ENCODE peak calls at places on chromosome 20, in ten cellular contexts. One of them, this sample, is unnamed. For H3K79me2, the result is how much of the 10 kb centered on the place peaks cover.

GRCh38 chr20:45897289-45897688 is 6.2 kb downstream of the CTSA start:
- DNase-seq in OCI-LY7: no peak
- DNase-seq in hepatocyte: no peak
- DNase-seq in PC-3: no peak
- DNase-seq in H9: no peak
- DNase-seq in GM23338: no peak
- DNase-seq in mammary epithelial cell: no peak
- DNase-seq in neural progenitor cell: no peak
- DNase-seq in endothelial cell of umbilical vein: no peak
- DNase-seq in astrocyte: no peak
- DNase-seq in this sample: no peak

GRCh38 chr20:19095762-19096161 is 116.7 kb upstream of the SLC24A3 start:
- DNase-seq in OCI-LY7: no peak
- DNase-seq in hepatocyte: no peak
- DNase-seq in PC-3: peak
- DNase-seq in H9: peak
- DNase-seq in GM23338: peak
- DNase-seq in mammary epithelial cell: no peak
- DNase-seq in neural progenitor cell: peak
- DNase-seq in endothelial cell of umbilical vein: no peak
- DNase-seq in astrocyte: no peak
- DNase-seq in this sample: no peak

GRCh38 chr20:10490706-10491105 is 55.6 kb downstream of the SLX4IP start:
- DNase-seq in OCI-LY7: no peak
- DNase-seq in hepatocyte: no peak
- DNase-seq in PC-3: no peak
- DNase-seq in H9: peak
- DNase-seq in GM23338: peak
- DNase-seq in mammary epithelial cell: no peak
- DNase-seq in neural progenitor cell: peak
- DNase-seq in endothelial cell of umbilical vein: no peak
- DNase-seq in astrocyte: peak
- DNase-seq in this sample: no peak

GRCh38 chr20:11076434-11076833 is 402.6 kb upstream of the JAG1 start:
- DNase-seq in OCI-LY7: no peak
- DNase-seq in hepatocyte: no peak
- DNase-seq in PC-3: no peak
- DNase-seq in H9: no peak
- DNase-seq in GM23338: no peak
- DNase-seq in mammary epithelial cell: no peak
- DNase-seq in neural progenitor cell: peak
- DNase-seq in endothelial cell of umbilical vein: no peak
- DNase-seq in astrocyte: no peak
- DNase-seq in this sample: no peak

GRCh38 chr20:37361336-37361735 is 15.4 kb downstream of the SRC start:
- DNase-seq in OCI-LY7: no peak
- DNase-seq in hepatocyte: no peak
- DNase-seq in PC-3: no peak
- DNase-seq in H9: no peak
- DNase-seq in GM23338: no peak
- DNase-seq in mammary epithelial cell: no peak
- DNase-seq in neural progenitor cell: no peak
- DNase-seq in endothelial cell of umbilical vein: no peak
- DNase-seq in astrocyte: no peak
- DNase-seq in this sample: no peak

GRCh38 chr20:41001497-41001896 is 27.1 kb upstream of the TOP1 start:
- DNase-seq in OCI-LY7: no peak
- DNase-seq in hepatocyte: no peak
- DNase-seq in PC-3: no peak
- DNase-seq in H9: no peak
- DNase-seq in GM23338: no peak
- DNase-seq in mammary epithelial cell: no peak
- DNase-seq in neural progenitor cell: no peak
- DNase-seq in endothelial cell of umbilical vein: no peak
- DNase-seq in astrocyte: no peak
- DNase-seq in this sample: no peak

GRCh38 chr20:41140226-41141133 is 3.1 kb downstream of the PLCG1 start:
- DNase-seq in OCI-LY7: no peak
- DNase-seq in hepatocyte: no peak
- DNase-seq in PC-3: no peak
- DNase-seq in H9: no peak
- DNase-seq in GM23338: no peak
- DNase-seq in mammary epithelial cell: no peak
- DNase-seq in neural progenitor cell: no peak
- DNase-seq in endothelial cell of umbilical vein: no peak
- DNase-seq in astrocyte: no peak
- DNase-seq in this sample: no peak

GRCh38 chr20:25984933-25985332 is 288.3 kb upstream of the ZNF337 start:
- DNase-seq in OCI-LY7: no peak
- DNase-seq in hepatocyte: no peak
- DNase-seq in PC-3: no peak
- DNase-seq in H9: no peak
- DNase-seq in GM23338: no peak
- DNase-seq in mammary epithelial cell: no peak
- DNase-seq in neural progenitor cell: no peak
- DNase-seq in endothelial cell of umbilical vein: peak
- DNase-seq in astrocyte: no peak
- DNase-seq in this sample: no peak

GRCh38 chr20:46084805-46085792 is 4.7 kb downstream of the NCOA5 start:
- DNase-seq in OCI-LY7: no peak
- DNase-seq in hepatocyte: peak
- DNase-seq in PC-3: peak
- DNase-seq in H9: no peak
- DNase-seq in GM23338: no peak
- DNase-seq in mammary epithelial cell: peak
- DNase-seq in neural progenitor cell: no peak
- DNase-seq in endothelial cell of umbilical vein: peak
- DNase-seq in astrocyte: peak
- DNase-seq in this sample: no peak

GRCh38 chr20:57392512-57393271 is 1.5 kb downstream of the RBM38 start:
- DNase-seq in OCI-LY7: peak
- DNase-seq in hepatocyte: no peak
- DNase-seq in PC-3: no peak
- DNase-seq in H9: no peak
- DNase-seq in GM23338: no peak
- DNase-seq in mammary epithelial cell: no peak
- DNase-seq in neural progenitor cell: no peak
- DNase-seq in endothelial cell of umbilical vein: no peak
- DNase-seq in astrocyte: no peak
- DNase-seq in this sample: no peak

DNA sequence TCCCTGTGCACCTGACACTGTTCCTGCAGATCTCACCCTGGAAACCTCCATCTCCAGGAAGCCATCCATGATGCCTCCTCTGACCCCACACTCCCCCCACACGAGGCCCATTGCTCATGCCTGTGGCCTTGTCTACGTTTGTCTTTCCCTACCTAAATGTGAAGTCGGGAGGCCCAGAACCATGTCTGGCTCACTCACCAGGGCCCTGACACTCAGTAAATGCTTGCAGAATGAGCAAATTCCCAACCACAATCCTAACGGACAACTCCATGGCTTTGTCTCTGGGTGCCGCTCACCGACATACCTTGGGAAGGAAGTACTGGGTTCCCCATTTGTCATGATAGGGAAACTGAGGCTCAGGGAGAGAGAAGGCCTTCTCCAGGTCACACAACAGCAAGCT is 7.3 kb downstream of the PEDS1 start:
- DNase-seq in OCI-LY7: no peak
- DNase-seq in hepatocyte: no peak
- DNase-seq in PC-3: no peak
- DNase-seq in H9: no peak
- DNase-seq in GM23338: no peak
- DNase-seq in mammary epithelial cell: no peak
- DNase-seq in neural progenitor cell: no peak
- DNase-seq in endothelial cell of umbilical vein: no peak
- DNase-seq in astrocyte: peak
- DNase-seq in this sample: no peak
- H3K79me2 ChIP-seq in OCI-LY7: under half
- H3K79me2 ChIP-seq in hepatocyte: half or more
- H3K79me2 ChIP-seq in PC-3: half or more
- H3K79me2 ChIP-seq in H9: under half
- H3K79me2 ChIP-seq in GM23338: half or more
- H3K79me2 ChIP-seq in mammary epithelial cell: half or more
- H3K79me2 ChIP-seq in neural progenitor cell: under half
- H3K79me2 ChIP-seq in endothelial cell of umbilical vein: half or more
- H3K79me2 ChIP-seq in astrocyte: half or more
- H3K79me2 ChIP-seq in this sample: half or more

DNA sequence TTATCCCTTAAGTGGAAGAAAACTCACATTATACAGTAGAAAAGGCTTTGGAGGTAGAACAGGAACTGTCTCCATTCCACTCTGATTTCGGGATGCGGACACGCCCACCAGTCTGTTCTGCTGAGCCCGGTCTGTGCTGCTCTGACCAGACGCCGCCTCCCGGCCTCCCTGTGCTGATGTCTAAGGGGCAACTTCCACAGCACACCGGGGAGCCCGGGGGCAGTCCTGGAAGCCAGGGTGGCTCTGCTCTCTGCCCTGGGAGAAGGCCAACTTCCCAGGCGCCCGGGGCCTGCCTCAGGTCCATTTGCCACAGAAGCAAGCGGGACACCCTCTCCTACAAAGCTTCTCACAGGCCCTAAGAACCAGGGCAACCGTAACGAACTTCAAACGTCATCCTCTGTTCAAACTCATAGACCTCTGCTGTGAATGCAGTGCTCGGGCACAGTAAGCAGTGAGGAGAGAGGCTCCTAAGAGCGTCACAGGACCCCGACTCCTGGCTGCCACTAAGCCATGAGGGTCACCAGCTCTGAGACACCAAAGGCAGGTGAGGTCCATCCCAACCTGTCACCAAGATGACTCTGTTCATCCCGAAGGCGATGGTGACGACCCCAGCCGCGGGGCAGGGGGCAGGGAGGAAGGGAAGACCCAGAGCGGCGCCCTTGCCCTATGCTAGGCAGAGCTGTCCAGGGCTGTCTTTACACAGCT is 5.6 kb downstream of the TAF4 start:
- DNase-seq in OCI-LY7: no peak
- DNase-seq in hepatocyte: no peak
- DNase-seq in PC-3: no peak
- DNase-seq in H9: no peak
- DNase-seq in GM23338: no peak
- DNase-seq in mammary epithelial cell: no peak
- DNase-seq in neural progenitor cell: no peak
- DNase-seq in endothelial cell of umbilical vein: no peak
- DNase-seq in astrocyte: no peak
- DNase-seq in this sample: no peak
- H3K79me2 ChIP-seq in OCI-LY7: half or more
- H3K79me2 ChIP-seq in hepatocyte: half or more
- H3K79me2 ChIP-seq in PC-3: half or more
- H3K79me2 ChIP-seq in H9: half or more
- H3K79me2 ChIP-seq in GM23338: half or more
- H3K79me2 ChIP-seq in mammary epithelial cell: half or more
- H3K79me2 ChIP-seq in neural progenitor cell: half or more
- H3K79me2 ChIP-seq in endothelial cell of umbilical vein: half or more
- H3K79me2 ChIP-seq in astrocyte: half or more
- H3K79me2 ChIP-seq in this sample: half or more

GRCh38 chr20:32775240-32775991 is 13.2 kb downstream of the DNMT3B start:
- DNase-seq in OCI-LY7: no peak
- DNase-seq in hepatocyte: no peak
- DNase-seq in PC-3: no peak
- DNase-seq in H9: no peak
- DNase-seq in GM23338: no peak
- DNase-seq in mammary epithelial cell: peak
- DNase-seq in neural progenitor cell: no peak
- DNase-seq in endothelial cell of umbilical vein: no peak
- DNase-seq in astrocyte: no peak
- DNase-seq in this sample: no peak
- H3K79me2 ChIP-seq in OCI-LY7: under half
- H3K79me2 ChIP-seq in hepatocyte: under half
- H3K79me2 ChIP-seq in PC-3: under half
- H3K79me2 ChIP-seq in H9: half or more
- H3K79me2 ChIP-seq in GM23338: half or more
- H3K79me2 ChIP-seq in mammary epithelial cell: under half
- H3K79me2 ChIP-seq in neural progenitor cell: half or more
- H3K79me2 ChIP-seq in endothelial cell of umbilical vein: under half
- H3K79me2 ChIP-seq in astrocyte: under half
- H3K79me2 ChIP-seq in this sample: under half

GRCh38 chr20:23356203-23356602 is 5.6 kb downstream of the NXT1 start:
- DNase-seq in OCI-LY7: no peak
- DNase-seq in hepatocyte: no peak
- DNase-seq in PC-3: no peak
- DNase-seq in H9: peak
- DNase-seq in GM23338: peak
- DNase-seq in mammary epithelial cell: no peak
- DNase-seq in neural progenitor cell: peak
- DNase-seq in endothelial cell of umbilical vein: no peak
- DNase-seq in astrocyte: no peak
- DNase-seq in this sample: no peak

GRCh38 chr20:23358923-23359572 is 2.9 kb upstream of the GZF1 start:
- DNase-seq in OCI-LY7: no peak
- DNase-seq in hepatocyte: peak
- DNase-seq in PC-3: no peak
- DNase-seq in H9: no peak
- DNase-seq in GM23338: no peak
- DNase-seq in mammary epithelial cell: no peak
- DNase-seq in neural progenitor cell: no peak
- DNase-seq in endothelial cell of umbilical vein: no peak
- DNase-seq in astrocyte: no peak
- DNase-seq in this sample: no peak

GRCh38 chr20:23361108-23361650 is 803 bp upstream of the GZF1 start:
- DNase-seq in OCI-LY7: no peak
- DNase-seq in hepatocyte: peak
- DNase-seq in PC-3: peak
- DNase-seq in H9: no peak
- DNase-seq in GM23338: peak
- DNase-seq in mammary epithelial cell: no peak
- DNase-seq in neural progenitor cell: no peak
- DNase-seq in endothelial cell of umbilical vein: no peak
- DNase-seq in astrocyte: no peak
- DNase-seq in this sample: peak

GRCh38 chr20:23358563-23358906 is 3.4 kb upstream of the GZF1 start:
- DNase-seq in OCI-LY7: no peak
- DNase-seq in hepatocyte: no peak
- DNase-seq in PC-3: no peak
- DNase-seq in H9: no peak
- DNase-seq in GM23338: no peak
- DNase-seq in mammary epithelial cell: no peak
- DNase-seq in neural progenitor cell: no peak
- DNase-seq in endothelial cell of umbilical vein: no peak
- DNase-seq in astrocyte: no peak
- DNase-seq in this sample: no peak

DNA sequence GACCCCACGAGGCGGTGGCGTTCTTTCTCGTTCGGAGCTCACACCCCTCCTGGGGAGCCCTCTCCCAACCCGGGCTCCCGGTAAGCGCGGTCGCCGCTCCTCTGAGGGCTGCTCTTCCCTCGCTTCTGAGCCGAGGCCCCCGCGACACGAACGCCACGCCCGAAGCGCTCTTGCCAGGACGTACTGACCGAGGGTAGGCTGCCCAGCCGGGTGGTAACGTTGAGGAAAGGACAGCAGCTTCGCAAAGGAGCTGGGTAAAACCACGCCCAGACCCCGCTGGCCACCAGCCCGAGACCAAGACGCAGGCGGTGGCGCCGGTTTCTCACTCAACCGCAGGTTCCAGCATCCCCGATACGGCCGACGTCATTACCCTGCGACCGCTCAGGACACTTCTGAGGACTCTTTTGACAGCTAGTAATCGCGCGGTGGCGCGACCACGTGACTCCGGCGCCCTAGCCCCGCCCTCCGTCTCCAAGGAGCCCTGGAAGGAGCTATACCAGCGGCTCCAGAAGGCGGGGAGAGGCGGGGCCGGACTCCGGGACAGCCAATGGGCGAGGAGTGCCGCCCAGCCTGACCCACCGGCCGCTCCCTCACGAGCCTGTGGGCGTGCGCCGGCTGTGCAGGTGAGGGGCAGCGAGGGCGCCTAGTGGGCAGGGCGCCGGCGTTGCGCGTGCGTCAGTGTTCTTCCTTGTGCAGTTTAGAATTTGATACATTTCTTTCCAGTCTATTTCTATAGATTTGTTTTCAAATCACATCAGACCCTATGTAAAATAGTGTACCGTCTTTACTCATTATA is 4.0 kb upstream of the GZF1 start:
- DNase-seq in OCI-LY7: peak
- DNase-seq in hepatocyte: peak
- DNase-seq in PC-3: peak
- DNase-seq in H9: peak
- DNase-seq in GM23338: peak
- DNase-seq in mammary epithelial cell: peak
- DNase-seq in neural progenitor cell: peak
- DNase-seq in endothelial cell of umbilical vein: peak
- DNase-seq in astrocyte: peak
- DNase-seq in this sample: peak
- H3K79me2 ChIP-seq in OCI-LY7: under half
- H3K79me2 ChIP-seq in hepatocyte: under half
- H3K79me2 ChIP-seq in PC-3: under half
- H3K79me2 ChIP-seq in H9: under half
- H3K79me2 ChIP-seq in GM23338: under half
- H3K79me2 ChIP-seq in mammary epithelial cell: under half
- H3K79me2 ChIP-seq in neural progenitor cell: under half
- H3K79me2 ChIP-seq in endothelial cell of umbilical vein: under half
- H3K79me2 ChIP-seq in astrocyte: under half
- H3K79me2 ChIP-seq in this sample: under half

This sample was measured in PC-9.